ENCODE peak calls at places on chromosomes 12 and 14, in nine cellular contexts. V, H, J, P, I, A, K, T and Z are unnamed samples.

GRCh38 chr14:68655961-68656360 is 136.9 kb downstream of the ZFP36L1 start:
- DNase-seq in V (peak; percentile 52), H (no peak), J (no peak), P (no peak), I (peak; percentile 27), A (peak; percentile 27), K (no peak), T (peak; percentile 26), Z (peak; percentile 31)

GRCh38 chr14:100857196-100857922 is 31.4 kb downstream of the MEG3 start:
- DNase-seq in V (no peak), H (no peak), J (no peak), P (no peak), I (no peak), A (no peak), K (no peak), T (no peak), Z (no peak)

GRCh38 chr14:44463386-44464004 is 43.6 kb downstream of the FSCB start:
- DNase-seq in V (no peak), H (no peak), J (no peak), P (no peak), I (no peak), A (no peak), K (no peak), T (no peak), Z (no peak)

GRCh38 chr14:100606687-100607610 is 19.7 kb upstream of the BEGAIN start:
- DNase-seq in V (no peak), H (no peak), J (no peak), P (no peak), I (no peak), A (no peak), K (peak; percentile 38), T (no peak), Z (no peak)

GRCh38 chr12:76341436-76342030 is 6.7 kb downstream of the BBS10 start:
- DNase-seq in V (peak; percentile 41), H (no peak), J (peak; percentile 65), P (peak; percentile 67), I (no peak), A (no peak), K (no peak), T (no peak), Z (peak; percentile 68)

GRCh38 chr14:47276931-47277330 is 398.5 kb downstream of the MDGA2 start:
- DNase-seq in V (no peak), H (peak; percentile 6), J (no peak), P (no peak), I (no peak), A (no peak), K (no peak), T (no peak), Z (no peak)

GRCh38 chr12:14774944-14775651 is 28.2 kb downstream of the WBP11 start:
- DNase-seq in V (peak; percentile 37), H (peak; percentile 40), J (peak; percentile 65), P (peak; percentile 41), I (peak; percentile 55), A (peak; percentile 49), K (no peak), T (no peak), Z (peak; percentile 52)

GRCh38 chr12:91910871-91911388 is 234.7 kb downstream of the BTG1 start:
- DNase-seq in V (no peak), H (peak; percentile 3), J (no peak), P (no peak), I (no peak), A (peak; percentile 5), K (no peak), T (no peak), Z (no peak)

GRCh38 chr14:92945544-92945943 is 22.6 kb downstream of the CHGA start:
- DNase-seq in V (no peak), H (no peak), J (no peak), P (no peak), I (no peak), A (no peak), K (no peak), T (no peak), Z (no peak)

GRCh38 chr14:77139540-77140342 is 1.9 kb downstream of the ZDHHC22 start:
- DNase-seq in V (peak; percentile 52), H (peak; percentile 95), J (no peak), P (no peak), I (peak; percentile 55), A (peak; percentile 43), K (peak; percentile 66), T (peak; percentile 29), Z (no peak)

GRCh38 chr14:104935955-104936354 is 11.3 kb downstream of the PLD4 start:
- DNase-seq in V (no peak), H (no peak), J (no peak), P (no peak), I (no peak), A (no peak), K (no peak), T (no peak), Z (peak; percentile 4)

GRCh38 chr12:105221588-105222325 is 14.2 kb downstream of the APPL2 start:
- DNase-seq in V (no peak), H (peak; percentile 19), J (no peak), P (no peak), I (no peak), A (no peak), K (no peak), T (no peak), Z (no peak)

GRCh38 chr12:106985479-106985878 is 1.5 kb downstream of the MTERF2 start:
- DNase-seq in V (no peak), H (no peak), J (no peak), P (no peak), I (no peak), A (no peak), K (peak; percentile 34), T (peak; percentile 22), Z (no peak)

GRCh38 chr12:48157889-48158370 is 615 bp upstream of the ASB8 start:
- DNase-seq in V (no peak), H (no peak), J (no peak), P (no peak), I (no peak), A (peak; percentile 19), K (no peak), T (no peak), Z (no peak)

GRCh38 chr12:109452489-109452888 is 24.6 kb downstream of the KCTD10 start:
- DNase-seq in V (no peak), H (no peak), J (no peak), P (no peak), I (no peak), A (no peak), K (no peak), T (no peak), Z (no peak)

GRCh38 chr14:102622262-102622885 is 29.9 kb downstream of the RCOR1 start:
- DNase-seq in V (no peak), H (peak; percentile 64), J (no peak), P (no peak), I (no peak), A (no peak), K (no peak), T (no peak), Z (no peak)
- H4K20me1 ChIP-seq in V (peaks cover 54% of the 10 kb centered on the region), H (peaks cover 32% of the 10 kb centered on the region), J (peaks cover 60% of the 10 kb centered on the region), P (peaks cover 84% of the 10 kb centered on the region), I (peaks cover 87% of the 10 kb centered on the region), A (peaks cover 7% of the 10 kb centered on the region), K (peaks cover 19% of the 10 kb centered on the region), T (peaks cover 17% of the 10 kb centered on the region), Z (no peaks in the 10 kb centered on the region)

GRCh38 chr12:120263725-120264040 is 1.8 kb downstream of the PXN start:
- DNase-seq in V (no peak), H (no peak), J (no peak), P (no peak), I (no peak), A (no peak), K (no peak), T (no peak), Z (no peak)

GRCh38 chr12:120264511-120265202 is 873 bp downstream of the PXN start:
- DNase-seq in V (peak; percentile 79), H (peak; percentile 32), J (no peak), P (no peak), I (peak; percentile 58), A (no peak), K (no peak), T (no peak), Z (peak; percentile 95)

GRCh38 chr12:120262852-120263724 is 2.4 kb downstream of the PXN start:
- DNase-seq in V (peak; percentile 31), H (no peak), J (no peak), P (no peak), I (no peak), A (no peak), K (no peak), T (no peak), Z (no peak)

GRCh38 chr12:120265203-120265482 is 387 bp downstream of the PXN start:
- DNase-seq in V (no peak), H (no peak), J (no peak), P (no peak), I (no peak), A (no peak), K (no peak), T (no peak), Z (no peak)

DNA sequence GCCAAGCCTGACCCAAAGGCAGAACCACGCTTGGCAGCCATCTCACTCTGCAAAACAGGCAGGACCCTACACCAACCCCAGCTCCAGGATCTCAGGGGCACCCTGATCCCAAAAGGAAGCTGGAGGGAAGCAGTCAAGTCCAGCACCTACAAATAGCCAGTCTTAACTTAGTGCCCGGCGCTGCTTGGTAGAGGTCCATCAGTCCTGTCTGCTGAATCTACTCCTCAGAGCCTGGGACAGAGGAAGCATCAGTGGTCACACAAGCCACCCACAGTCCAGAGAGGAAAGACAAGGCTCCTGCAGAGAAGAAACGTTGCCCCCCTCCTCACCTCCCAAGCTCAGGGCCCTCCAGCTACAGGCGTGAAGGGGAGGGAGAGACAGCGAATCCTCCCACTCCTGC is 1.4 kb downstream of the PXN start:
- DNase-seq in V (no peak), H (no peak), J (no peak), P (no peak), I (no peak), A (no peak), K (no peak), T (no peak), Z (no peak)
- H4K20me1 ChIP-seq in V (peaks cover 12% of the 10 kb centered on the region), H (peaks cover 22% of the 10 kb centered on the region), J (peaks cover 56% of the 10 kb centered on the region), P (peaks cover 58% of the 10 kb centered on the region), I (peaks cover 6% of the 10 kb centered on the region), A (no peaks in the 10 kb centered on the region), K (peaks cover 16% of the 10 kb centered on the region), T (peaks cover 3% of the 10 kb centered on the region), Z (no peaks in the 10 kb centered on the region)

GRCh38 chr12:27296674-27297073 is 36.0 kb upstream of the BMAL2 start:
- DNase-seq in V (no peak), H (no peak), J (no peak), P (no peak), I (no peak), A (no peak), K (no peak), T (no peak), Z (no peak)
- H4K20me1 ChIP-seq in V (no peaks in the 10 kb centered on the region), H (no peaks in the 10 kb centered on the region), J (no peaks in the 10 kb centered on the region), P (peaks cover 70% of the 10 kb centered on the region), I (no peaks in the 10 kb centered on the region), A (no peaks in the 10 kb centered on the region), K (no peaks in the 10 kb centered on the region), T (no peaks in the 10 kb centered on the region), Z (no peaks in the 10 kb centered on the region)

GRCh38 chr12:754871-755562 is 2.6 kb downstream of the WNK1 start:
- DNase-seq in V (peak; percentile 76), H (peak; percentile 51), J (peak; percentile 81), P (peak; percentile 51), I (no peak), A (peak; percentile 68), K (peak; percentile 48), T (peak; percentile 70), Z (peak; percentile 67)

GRCh38 chr12:754238-754816 is 1.9 kb downstream of the WNK1 start:
- DNase-seq in V (peak; percentile 49), H (no peak), J (no peak), P (no peak), I (peak; percentile 45), A (peak; percentile 31), K (no peak), T (no peak), Z (peak; percentile 43)

GRCh38 chr12:761276-761675 is 8.9 kb downstream of the WNK1 start:
- DNase-seq in V (no peak), H (no peak), J (no peak), P (peak; percentile 66), I (no peak), A (no peak), K (no peak), T (no peak), Z (no peak)

GRCh38 chr12:759628-760027 is 7.2 kb downstream of the WNK1 start:
- DNase-seq in V (no peak), H (no peak), J (no peak), P (no peak), I (no peak), A (no peak), K (no peak), T (no peak), Z (no peak)
- H4K20me1 ChIP-seq in V (peaks cover 42% of the 10 kb centered on the region), H (peaks cover 48% of the 10 kb centered on the region), J (peaks cover 58% of the 10 kb centered on the region), P (peaks cover 89% of the 10 kb centered on the region), I (peaks cover 66% of the 10 kb centered on the region), A (peaks cover 23% of the 10 kb centered on the region), K (peaks cover 6% of the 10 kb centered on the region), T (peaks cover 79% of the 10 kb centered on the region), Z (peaks cover 15% of the 10 kb centered on the region)